ENCODE peak calls at places on chromosome 19, in five cellular contexts. B is stimulated activated CD8-positive, alpha-beta memory T cell treated with anti-CD3 and anti-CD28 coated beads, Interleukin-15, amount 100 ng/mL, for 1 hour; T is foreskin fibroblast; V is AG08396; S is neural crest cell. I is an unnamed sample.
A peak's percentile ranks its signal among the peaks of the same experiment; 100 is the strongest.

GRCh38 chr19:13459351-13459750 is 46.9 kb downstream of the CACNA1A start:
- DNase-seq in B (no peak), T (no peak), V (no peak), S (peak; percentile 21), I (no peak)

GRCh38 chr19:2274185-2274711 is 7.7 kb downstream of the PEAK3 start:
- DNase-seq in B (no peak), T (no peak), V (no peak), S (no peak), I (no peak)

GRCh38 chr19:5103061-5103701 is 134.3 kb downstream of the KDM4B start:
- DNase-seq in B (no peak), T (no peak), V (peak; percentile 70), S (no peak), I (no peak)

GRCh38 chr19:30780032-30780431 is 407.8 kb downstream of the ZNF536 start:
- DNase-seq in B (no peak), T (no peak), V (no peak), S (no peak), I (no peak)

GRCh38 chr19:1267441-1268391 is 1.4 kb upstream of the CIRBP start:
- DNase-seq in B (no peak), T (no peak), V (no peak), S (no peak), I (peak; percentile 25)

GRCh38 chr19:55076321-55076720 is 652 bp downstream of the EPS8L1 start:
- DNase-seq in B (no peak), T (no peak), V (no peak), S (no peak), I (no peak)

GRCh38 chr19:29586401-29586800 is 19.7 kb upstream of the POP4 start:
- DNase-seq in B (no peak), T (no peak), V (no peak), S (no peak), I (no peak)

GRCh38 chr19:4506449-4507149 is 11.7 kb downstream of the PLIN4 start:
- DNase-seq in B (no peak), T (peak; percentile 56), V (peak; percentile 83), S (no peak), I (peak; percentile 44)

GRCh38 chr19:1862424-1863307 is 713 bp downstream of the KLF16 start:
- DNase-seq in B (no peak), T (no peak), V (peak; percentile 81), S (no peak), I (no peak)

GRCh38 chr19:4585556-4585955 is 26.1 kb upstream of the SEMA6B start:
- DNase-seq in B (no peak), T (no peak), V (no peak), S (no peak), I (no peak)

GRCh38 chr19:5562280-5562679 is 5.5 kb downstream of the TINCR start:
- DNase-seq in B (no peak), T (no peak), V (no peak), S (no peak), I (no peak)

GRCh38 chr19:2224754-2225349 is 11.3 kb downstream of the PLEKHJ1 start:
- DNase-seq in B (no peak), T (no peak), V (no peak), S (no peak), I (no peak)

GRCh38 chr19:49870309-49870901 is 3.0 kb upstream of the PNKP start:
- DNase-seq in B (no peak), T (no peak), V (no peak), S (no peak), I (no peak)

GRCh38 chr19:49073514-49074378 is 1.2 kb upstream of the KCNA7 start:
- DNase-seq in B (no peak), T (no peak), V (no peak), S (no peak), I (no peak)

GRCh38 chr19:38853214-38853613 is 3.4 kb upstream of the HNRNPL start:
- DNase-seq in B (no peak), T (no peak), V (no peak), S (no peak), I (no peak)

GRCh38 chr19:33486407-33486806 is 35.2 kb downstream of the PEPD start:
- DNase-seq in B (no peak), T (no peak), V (no peak), S (no peak), I (no peak)

GRCh38 chr19:14003279-14004051 is 2.7 kb downstream of the RFX1 start:
- DNase-seq in B (no peak), T (no peak), V (no peak), S (no peak), I (no peak)

GRCh38 chr19:38516802-38517201 is 83.3 kb downstream of the RYR1 start:
- DNase-seq in B (no peak), T (no peak), V (no peak), S (no peak), I (no peak)

GRCh38 chr19:15087182-15087581 is 5.2 kb downstream of the OR1I1 start:
- DNase-seq in B (no peak), T (no peak), V (no peak), S (no peak), I (no peak)

GRCh38 chr19:46859637-46860124 is 1.1 kb upstream of the ARHGAP35 start:
- DNase-seq in B (no peak), T (peak; percentile 62), V (no peak), S (no peak), I (peak; percentile 70)

GRCh38 chr19:3224346-3225325 is at the start of gene CELF5:
- DNase-seq in B (peak; percentile 16), T (peak; percentile 10), V (peak; percentile 94), S (peak; percentile 58), I (no peak)

GRCh38 chr19:16581145-16581970 is 9.1 kb upstream of the SLC35E1 start:
- DNase-seq in B (no peak), T (no peak), V (no peak), S (no peak), I (no peak)